ENCODE peak calls at places on chromosome 11, in five cellular contexts. One of them, this sample, is unnamed. For H4K20me1, the result is how much of the 10 kb centered on the place peaks cover.

GRCh38 chr11:134512791-134513538 is 100.9 kb upstream of the B3GAT1 start:
- DNase-seq in K562: no peak
- DNase-seq in H1: no peak
- DNase-seq in HepG2: no peak
- DNase-seq in GM23338: no peak
- DNase-seq in this sample: no peak

GRCh38 chr11:70141490-70142014 is 61.5 kb upstream of the FADD start:
- DNase-seq in K562: no peak
- DNase-seq in H1: peak
- DNase-seq in HepG2: no peak
- DNase-seq in GM23338: no peak
- DNase-seq in this sample: no peak

GRCh38 chr11:25211635-25212251 is 714.9 kb downstream of the LUZP2 start:
- DNase-seq in K562: no peak
- DNase-seq in H1: no peak
- DNase-seq in HepG2: no peak
- DNase-seq in GM23338: no peak
- DNase-seq in this sample: no peak

GRCh38 chr11:3221408-3222002 is 2.9 kb upstream of the MRGPRG start:
- DNase-seq in K562: no peak
- DNase-seq in H1: no peak
- DNase-seq in HepG2: no peak
- DNase-seq in GM23338: no peak
- DNase-seq in this sample: no peak

GRCh38 chr11:61429346-61429690 is 457 bp downstream of the CPSF7 start:
- DNase-seq in K562: peak
- DNase-seq in H1: peak
- DNase-seq in HepG2: peak
- DNase-seq in GM23338: peak
- DNase-seq in this sample: no peak

GRCh38 chr11:59728913-59729312 is 15.3 kb upstream of the OR10V1 start:
- DNase-seq in K562: no peak
- DNase-seq in H1: no peak
- DNase-seq in HepG2: no peak
- DNase-seq in GM23338: no peak
- DNase-seq in this sample: no peak

GRCh38 chr11:99571094-99571493 is 550.3 kb downstream of the CNTN5 start:
- DNase-seq in K562: no peak
- DNase-seq in H1: no peak
- DNase-seq in HepG2: no peak
- DNase-seq in GM23338: no peak
- DNase-seq in this sample: no peak

GRCh38 chr11:14607713-14608112 is 35.9 kb upstream of the PDE3B start:
- DNase-seq in K562: no peak
- DNase-seq in H1: no peak
- DNase-seq in HepG2: no peak
- DNase-seq in GM23338: no peak
- DNase-seq in this sample: no peak

GRCh38 chr11:112797653-112798293 is 163.4 kb upstream of the NCAM1 start:
- DNase-seq in K562: peak
- DNase-seq in H1: peak
- DNase-seq in HepG2: peak
- DNase-seq in GM23338: peak
- DNase-seq in this sample: no peak

GRCh38 chr11:67374571-67375276 is 1.3 kb upstream of the CLCF1 start:
- DNase-seq in K562: no peak
- DNase-seq in H1: no peak
- DNase-seq in HepG2: no peak
- DNase-seq in GM23338: no peak
- DNase-seq in this sample: no peak

GRCh38 chr11:104410336-104410735 is 246.4 kb upstream of the PDGFD start:
- DNase-seq in K562: no peak
- DNase-seq in H1: no peak
- DNase-seq in HepG2: no peak
- DNase-seq in GM23338: no peak
- DNase-seq in this sample: no peak

GRCh38 chr11:116582621-116583020 is 190.2 kb downstream of the BUD13 start:
- DNase-seq in K562: no peak
- DNase-seq in H1: no peak
- DNase-seq in HepG2: no peak
- DNase-seq in GM23338: no peak
- DNase-seq in this sample: no peak

GRCh38 chr11:33997473-33998347 is 53.8 kb upstream of the CAPRIN1 start:
- DNase-seq in K562: no peak
- DNase-seq in H1: no peak
- DNase-seq in HepG2: no peak
- DNase-seq in GM23338: no peak
- DNase-seq in this sample: no peak
- TF ChIP-seq CREB1 in K562: no peak
- TF ChIP-seq CREB1 in H1: no peak
- TF ChIP-seq CREB1 in HepG2: no peak
- TF ChIP-seq CREB1 in GM23338: no peak
- TF ChIP-seq CREB1 in this sample: no peak

GRCh38 chr11:65132238-65132987 is 1.9 kb downstream of the SYVN1 start:
- DNase-seq in K562: no peak
- DNase-seq in H1: no peak
- DNase-seq in HepG2: no peak
- DNase-seq in GM23338: no peak
- DNase-seq in this sample: no peak
- H4K20me1 ChIP-seq in K562: under half
- H4K20me1 ChIP-seq in H1: under half
- H4K20me1 ChIP-seq in HepG2: under half
- H4K20me1 ChIP-seq in GM23338: under half
- H4K20me1 ChIP-seq in this sample: under half

GRCh38 chr11:20450829-20451228 is 63.3 kb downstream of the PRMT3 start:
- DNase-seq in K562: no peak
- DNase-seq in H1: no peak
- DNase-seq in HepG2: no peak
- DNase-seq in GM23338: no peak
- DNase-seq in this sample: no peak
- TF ChIP-seq CREB1 in K562: no peak
- TF ChIP-seq CREB1 in H1: no peak
- TF ChIP-seq CREB1 in HepG2: no peak
- TF ChIP-seq CREB1 in GM23338: no peak
- TF ChIP-seq CREB1 in this sample: no peak

DNA sequence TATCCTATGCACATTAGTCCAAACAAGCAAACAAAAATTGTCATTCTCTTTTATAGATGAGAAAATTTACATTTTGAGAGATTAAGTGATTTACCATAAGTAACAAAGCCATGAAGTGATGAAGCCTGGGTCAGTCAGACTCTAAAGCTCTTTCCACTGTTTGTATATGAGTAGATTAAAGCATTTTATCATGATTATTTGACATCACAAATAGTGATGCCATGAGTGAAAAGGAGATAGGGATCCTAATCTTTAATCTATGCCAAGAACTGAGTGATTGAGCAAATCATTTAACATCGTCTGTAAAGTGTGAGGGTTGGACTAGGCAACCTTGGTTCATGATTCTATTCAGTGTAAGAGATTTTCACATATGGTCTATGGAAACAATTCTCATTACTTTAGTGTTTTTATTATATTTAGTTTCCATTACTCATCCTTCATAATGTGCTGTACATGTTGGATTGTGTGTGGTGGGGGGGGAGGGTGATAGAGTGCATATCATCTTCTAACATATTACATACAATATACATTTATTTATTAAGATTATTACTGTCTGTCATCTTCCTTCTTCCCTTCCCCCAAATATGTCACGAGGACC is 50.7 kb downstream of the ARHGEF12 start:
- DNase-seq in K562: no peak
- DNase-seq in H1: no peak
- DNase-seq in HepG2: no peak
- DNase-seq in GM23338: no peak
- DNase-seq in this sample: no peak
- H4K20me1 ChIP-seq in K562: under half
- H4K20me1 ChIP-seq in H1: under half
- H4K20me1 ChIP-seq in HepG2: under half
- H4K20me1 ChIP-seq in GM23338: under half
- H4K20me1 ChIP-seq in this sample: under half

GRCh38 chr11:30120045-30120589 is 103.3 kb upstream of the KCNA4 start:
- DNase-seq in K562: no peak
- DNase-seq in H1: no peak
- DNase-seq in HepG2: no peak
- DNase-seq in GM23338: no peak
- DNase-seq in this sample: no peak
- TF ChIP-seq CREB1 in K562: no peak
- TF ChIP-seq CREB1 in H1: no peak
- TF ChIP-seq CREB1 in HepG2: no peak
- TF ChIP-seq CREB1 in GM23338: no peak
- TF ChIP-seq CREB1 in this sample: no peak

GRCh38 chr11:72693271-72693968 is 19.2 kb upstream of the PDE2A start:
- DNase-seq in K562: no peak
- DNase-seq in H1: no peak
- DNase-seq in HepG2: no peak
- DNase-seq in GM23338: peak
- DNase-seq in this sample: no peak

GRCh38 chr11:72688486-72688885 is 14.3 kb upstream of the PDE2A start:
- DNase-seq in K562: no peak
- DNase-seq in H1: no peak
- DNase-seq in HepG2: no peak
- DNase-seq in GM23338: no peak
- DNase-seq in this sample: no peak

GRCh38 chr11:72695354-72695753 is 21.1 kb upstream of the PDE2A start:
- DNase-seq in K562: no peak
- DNase-seq in H1: no peak
- DNase-seq in HepG2: no peak
- DNase-seq in GM23338: no peak
- DNase-seq in this sample: no peak

GRCh38 chr11:72688929-72689328 is 14.7 kb upstream of the PDE2A start:
- DNase-seq in K562: no peak
- DNase-seq in H1: no peak
- DNase-seq in HepG2: no peak
- DNase-seq in GM23338: no peak
- DNase-seq in this sample: no peak

DNA sequence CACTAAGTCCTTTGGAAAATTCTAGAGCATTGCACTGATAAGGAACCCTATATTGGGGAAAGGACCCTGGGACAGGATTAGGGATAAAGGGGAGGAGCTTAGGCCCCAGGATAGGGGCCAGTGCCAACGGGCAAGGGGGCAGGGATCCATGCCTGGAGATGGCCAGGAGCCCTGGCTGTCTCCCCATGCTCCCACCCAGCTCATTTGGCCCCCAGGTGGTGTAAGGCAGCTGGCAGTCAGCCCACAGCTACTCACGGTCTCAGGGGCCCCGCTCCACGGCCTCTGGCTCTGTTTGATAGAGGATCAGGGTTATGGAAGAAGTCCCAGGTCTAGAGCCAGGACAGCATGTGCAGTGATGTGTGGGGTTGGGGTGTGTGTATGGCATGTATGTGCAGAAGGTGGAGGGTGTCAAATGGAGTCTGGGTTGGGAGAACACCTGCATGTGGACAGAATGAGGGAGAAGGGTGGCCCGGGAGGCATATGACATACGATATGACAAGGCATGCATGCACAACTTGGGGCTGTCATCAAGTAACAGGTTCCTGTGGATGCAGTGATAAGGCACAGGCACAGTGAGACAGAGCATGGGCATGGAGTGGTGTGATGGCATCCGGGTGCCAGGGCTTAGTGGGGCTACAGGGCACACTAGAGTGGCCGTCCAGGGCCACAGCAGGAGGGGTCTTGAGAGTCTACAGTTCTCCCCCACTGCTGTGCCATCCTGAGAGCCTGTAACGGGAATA is 18.4 kb upstream of the PDE2A start:
- DNase-seq in K562: no peak
- DNase-seq in H1: no peak
- DNase-seq in HepG2: no peak
- DNase-seq in GM23338: no peak
- DNase-seq in this sample: no peak
- H4K20me1 ChIP-seq in K562: under half
- H4K20me1 ChIP-seq in H1: under half
- H4K20me1 ChIP-seq in HepG2: under half
- H4K20me1 ChIP-seq in GM23338: under half
- H4K20me1 ChIP-seq in this sample: under half

GRCh38 chr11:110429614-110430266 is at the start of gene FDX1:
- DNase-seq in K562: peak
- DNase-seq in H1: peak
- DNase-seq in HepG2: peak
- DNase-seq in GM23338: peak
- DNase-seq in this sample: peak
- TF ChIP-seq CREB1 in K562: peak
- TF ChIP-seq CREB1 in H1: no peak
- TF ChIP-seq CREB1 in HepG2: no peak
- TF ChIP-seq CREB1 in GM23338: peak
- TF ChIP-seq CREB1 in this sample: peak

GRCh38 chr11:96447711-96448110 is 57.9 kb downstream of the JRKL start:
- DNase-seq in K562: no peak
- DNase-seq in H1: no peak
- DNase-seq in HepG2: no peak
- DNase-seq in GM23338: no peak
- DNase-seq in this sample: no peak
- H4K20me1 ChIP-seq in K562: under half
- H4K20me1 ChIP-seq in H1: under half
- H4K20me1 ChIP-seq in HepG2: under half
- H4K20me1 ChIP-seq in GM23338: under half
- H4K20me1 ChIP-seq in this sample: under half